ENCODE peak calls at places on chromosomes 6 and 20, in five cellular contexts. Z is H1, Y is GM12891, J is GM12878, B is HepG2. P is an unnamed sample.

GRCh38 chr6:122471107-122472021 is at the start of gene SERINC1:
- DNase-seq in Z (peak), Y (peak), J (peak), B (peak), P (peak)

GRCh38 chr6:11748591-11748990 is 30.0 kb downstream of the ADTRP start:
- DNase-seq in Z (no peak), Y (no peak), J (no peak), B (no peak), P (no peak)

GRCh38 chr20:51554538-51555165 is 12.1 kb upstream of the NFATC2 start:
- DNase-seq in Z (no peak), Y (no peak), J (no peak), B (no peak), P (no peak)

GRCh38 chr6:139891471-139891870 is 517.0 kb upstream of the CITED2 start:
- DNase-seq in Z (no peak), Y (no peak), J (no peak), B (no peak), P (no peak)

GRCh38 chr6:42099340-42100028 is 42.9 kb downstream of the C6orf132 start:
- DNase-seq in Z (no peak), Y (no peak), J (no peak), B (peak), P (no peak)

GRCh38 chr6:154613137-154613676 is 102.7 kb upstream of the CNKSR3 start:
- DNase-seq in Z (no peak), Y (no peak), J (no peak), B (no peak), P (no peak)

GRCh38 chr6:16956371-16956770 is 145.5 kb upstream of the STMND1 start:
- DNase-seq in Z (no peak), Y (no peak), J (no peak), B (no peak), P (no peak)

GRCh38 chr20:17226410-17227198 is at the start of gene PCSK2:
- DNase-seq in Z (peak), Y (no peak), J (no peak), B (no peak), P (no peak)

GRCh38 chr6:42451595-42452170 is at the start of gene TRERF1:
- DNase-seq in Z (peak), Y (peak), J (no peak), B (no peak), P (peak)

DNA sequence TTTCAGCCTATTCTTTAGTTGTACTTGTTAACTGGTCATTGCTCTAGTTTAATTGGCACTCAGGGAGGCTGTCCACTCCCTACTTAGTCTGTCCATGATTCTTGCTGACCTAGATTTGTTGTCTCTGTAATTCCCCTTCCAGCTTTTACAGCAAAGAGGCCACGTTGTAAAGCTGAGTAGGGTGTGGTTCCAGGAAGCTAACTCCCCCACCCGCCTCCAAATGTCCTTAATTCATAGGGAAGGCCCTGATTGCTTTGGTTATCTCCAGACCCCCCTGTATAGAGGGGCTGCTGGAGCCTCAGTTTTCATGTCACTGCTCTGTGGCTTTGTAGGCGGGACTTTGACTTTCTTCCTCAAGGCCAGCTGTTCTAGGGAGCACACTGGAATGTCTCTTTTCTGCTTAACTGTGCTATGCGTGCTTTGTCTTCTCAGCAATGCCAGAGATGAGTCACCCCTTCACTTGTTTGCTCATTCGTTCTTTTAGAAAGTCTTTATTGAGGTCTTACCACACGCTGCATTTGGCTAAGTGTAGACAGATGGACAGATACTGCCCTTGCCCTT is 175.1 kb upstream of the JAG1 start:
- DNase-seq in Z (no peak), Y (no peak), J (peak), B (peak), P (no peak)
- TF ChIP-seq POLR2AphosphoS5 in Z (no peak), Y (no peak), J (no peak), B (no peak), P (no peak)

GRCh38 chr6:44245912-44246662 is 814 bp upstream of the HSP90AB1 start:
- DNase-seq in Z (peak), Y (no peak), J (no peak), B (peak), P (peak)
- TF ChIP-seq POLR2A in Z (no peak), Y (no peak), J (no peak), B (no peak), P (no peak)

GRCh38 chr20:9071976-9072726 is 3.3 kb downstream of the PLCB4 start:
- DNase-seq in Z (no peak), Y (no peak), J (no peak), B (no peak), P (no peak)
- TF ChIP-seq TAF1 in Z (no peak), Y (no peak), J (no peak), B (no peak), P (no peak)

GRCh38 chr6:169868458-169868857 is 117.0 kb downstream of the ERMARD start:
- DNase-seq in Z (peak), Y (no peak), J (no peak), B (no peak), P (no peak)
- TF ChIP-seq POLR2AphosphoS5 in Z (no peak), Y (no peak), J (no peak), B (no peak), P (no peak)

GRCh38 chr20:56427797-56428196 is 15.7 kb downstream of the CASS4 start:
- DNase-seq in Z (no peak), Y (no peak), J (no peak), B (no peak), P (no peak)
- TF ChIP-seq POLR2A in Z (no peak), Y (no peak), J (no peak), B (no peak), P (no peak)

GRCh38 chr20:19808498-19808897 is 50.4 kb downstream of the RIN2 start:
- DNase-seq in Z (no peak), Y (no peak), J (no peak), B (no peak), P (no peak)
- TF ChIP-seq TAF1 in Z (no peak), Y (no peak), J (no peak), B (no peak), P (no peak)

DNA sequence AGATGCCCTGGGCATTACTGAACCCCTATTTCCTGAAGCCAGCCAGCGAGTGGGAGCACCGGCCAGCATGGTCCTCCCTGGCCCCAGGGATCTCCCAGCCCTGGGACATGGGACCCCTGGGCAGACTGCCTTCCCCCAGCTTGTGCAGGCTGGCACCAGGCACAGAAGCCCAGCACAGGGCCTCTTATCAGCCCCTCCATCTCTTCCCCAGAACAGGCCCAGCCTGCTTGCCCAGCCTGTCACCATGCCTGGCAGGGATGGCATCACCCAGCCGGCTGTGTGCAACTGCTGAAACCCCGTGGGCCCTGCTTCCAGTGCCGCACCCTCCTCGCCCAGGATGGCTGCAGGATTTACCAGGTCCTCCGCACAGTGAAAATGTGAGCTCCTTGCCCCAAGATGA is 6.1 kb upstream of the OSBPL2 start:
- DNase-seq in Z (no peak), Y (no peak), J (no peak), B (no peak), P (no peak)
- TF ChIP-seq POLR2AphosphoS5 in Z (no peak), Y (no peak), J (no peak), B (no peak), P (no peak)

P was measured in GM12892.